ENCODE peak calls at places on chromosomes 2 and 18, in four cellular contexts. One of them, this sample, is unnamed.

GRCh38 chr2:113390133-113390849 is 47.2 kb upstream of the ZNG1B start:
- DNase-seq in heart left ventricle: peak; percentile 52
- DNase-seq in left lung: peak; percentile 50
- DNase-seq in HFFc6: peak; percentile 76
- DNase-seq in this sample: peak; percentile 83

GRCh38 chr18:2570772-2571199 is 519 bp downstream of the METTL4 start:
- DNase-seq in heart left ventricle: peak; percentile 74
- DNase-seq in left lung: peak; percentile 77
- DNase-seq in HFFc6: peak; percentile 73
- DNase-seq in this sample: peak; percentile 79

GRCh38 chr18:63578357-63578958 is 8.7 kb upstream of the SERPINB13 start:
- DNase-seq in heart left ventricle: no peak
- DNase-seq in left lung: no peak
- DNase-seq in HFFc6: peak; percentile 53
- DNase-seq in this sample: peak; percentile 59

GRCh38 chr2:160324161-160324768 is 124.2 kb upstream of the ITGB6 start:
- DNase-seq in heart left ventricle: peak; percentile 51
- DNase-seq in left lung: no peak
- DNase-seq in HFFc6: peak; percentile 48
- DNase-seq in this sample: peak; percentile 74

GRCh38 chr2:241678784-241679540 is 7.7 kb downstream of the DTYMK start:
- DNase-seq in heart left ventricle: no peak
- DNase-seq in left lung: no peak
- DNase-seq in HFFc6: no peak
- DNase-seq in this sample: no peak

GRCh38 chr2:197028230-197028629 is 101.7 kb upstream of the PGAP1 start:
- DNase-seq in heart left ventricle: no peak
- DNase-seq in left lung: no peak
- DNase-seq in HFFc6: peak; percentile 55
- DNase-seq in this sample: peak; percentile 91

GRCh38 chr2:42906557-42907380 is 114.4 kb upstream of the HAAO start:
- DNase-seq in heart left ventricle: peak; percentile 61
- DNase-seq in left lung: no peak
- DNase-seq in HFFc6: peak; percentile 74
- DNase-seq in this sample: peak; percentile 70

GRCh38 chr2:5394223-5394622 is 298.0 kb upstream of the SOX11 start:
- DNase-seq in heart left ventricle: no peak
- DNase-seq in left lung: no peak
- DNase-seq in HFFc6: no peak
- DNase-seq in this sample: no peak

GRCh38 chr2:80303006-80303741 is 1.4 kb downstream of the LRRTM1 start:
- DNase-seq in heart left ventricle: no peak
- DNase-seq in left lung: no peak
- DNase-seq in HFFc6: no peak
- DNase-seq in this sample: no peak

GRCh38 chr18:65768379-65768778 is 17.6 kb downstream of the CDH7 start:
- DNase-seq in heart left ventricle: no peak
- DNase-seq in left lung: no peak
- DNase-seq in HFFc6: no peak
- DNase-seq in this sample: no peak

GRCh38 chr2:58923869-58924268 is 682.7 kb upstream of the FANCL start:
- DNase-seq in heart left ventricle: no peak
- DNase-seq in left lung: no peak
- DNase-seq in HFFc6: peak; percentile 97
- DNase-seq in this sample: peak; percentile 97

GRCh38 chr2:159155315-159155714 is 131.2 kb downstream of the WDSUB1 start:
- DNase-seq in heart left ventricle: no peak
- DNase-seq in left lung: peak; percentile 70
- DNase-seq in HFFc6: no peak
- DNase-seq in this sample: no peak

GRCh38 chr2:100623921-100624320 is 61.1 kb downstream of the PDCL3 start:
- DNase-seq in heart left ventricle: no peak
- DNase-seq in left lung: no peak
- DNase-seq in HFFc6: no peak
- DNase-seq in this sample: no peak

GRCh38 chr18:79800353-79801180 is 2.8 kb downstream of the KCNG2 start:
- DNase-seq in heart left ventricle: no peak
- DNase-seq in left lung: no peak
- DNase-seq in HFFc6: no peak
- DNase-seq in this sample: no peak

GRCh38 chr18:27645929-27646328 is 460.8 kb upstream of the CHST9 start:
- DNase-seq in heart left ventricle: no peak
- DNase-seq in left lung: no peak
- DNase-seq in HFFc6: no peak
- DNase-seq in this sample: peak; percentile 5

GRCh38 chr18:45538444-45538843 is 76.8 kb upstream of the SLC14A2 start:
- DNase-seq in heart left ventricle: no peak
- DNase-seq in left lung: no peak
- DNase-seq in HFFc6: no peak
- DNase-seq in this sample: no peak

GRCh38 chr2:169105433-169105832 is 36.1 kb downstream of the DHRS9 start:
- DNase-seq in heart left ventricle: no peak
- DNase-seq in left lung: no peak
- DNase-seq in HFFc6: no peak
- DNase-seq in this sample: no peak

GRCh38 chr18:43587538-43588153 is 310.4 kb upstream of the SYT4 start:
- DNase-seq in heart left ventricle: no peak
- DNase-seq in left lung: no peak
- DNase-seq in HFFc6: peak; percentile 44
- DNase-seq in this sample: peak; percentile 46

GRCh38 chr2:58140508-58141072 is 94.0 kb downstream of the VRK2 start:
- DNase-seq in heart left ventricle: no peak
- DNase-seq in left lung: no peak
- DNase-seq in HFFc6: peak; percentile 55
- DNase-seq in this sample: peak; percentile 7

GRCh38 chr2:23414876-23415275 is 29.9 kb downstream of the KLHL29 start:
- DNase-seq in heart left ventricle: no peak
- DNase-seq in left lung: no peak
- DNase-seq in HFFc6: peak; percentile 44
- DNase-seq in this sample: no peak

GRCh38 chr2:46967990-46968647 is 52.5 kb upstream of the MCFD2 start:
- DNase-seq in heart left ventricle: peak; percentile 56
- DNase-seq in left lung: peak; percentile 88
- DNase-seq in HFFc6: peak; percentile 81
- DNase-seq in this sample: peak; percentile 87

GRCh38 chr18:39460136-39460535 is 1894.5 kb upstream of the CELF4 start:
- DNase-seq in heart left ventricle: no peak
- DNase-seq in left lung: no peak
- DNase-seq in HFFc6: no peak
- DNase-seq in this sample: peak; percentile 23

GRCh38 chr2:223950448-223951347 is 5.6 kb upstream of the WDFY1 start:
- DNase-seq in heart left ventricle: no peak
- DNase-seq in left lung: no peak
- DNase-seq in HFFc6: no peak
- DNase-seq in this sample: no peak

GRCh38 chr2:66563473-66563872 is 128.5 kb downstream of the MEIS1 start:
- DNase-seq in heart left ventricle: no peak
- DNase-seq in left lung: no peak
- DNase-seq in HFFc6: no peak
- DNase-seq in this sample: no peak

GRCh38 chr2:24489942-24490673 is 946 bp upstream of the NCOA1 start:
- DNase-seq in heart left ventricle: no peak
- DNase-seq in left lung: peak; percentile 47
- DNase-seq in HFFc6: no peak
- DNase-seq in this sample: peak; percentile 40

GRCh38 chr2:127591221-127591923 is 54.6 kb upstream of the GPR17 start:
- DNase-seq in heart left ventricle: peak; percentile 61
- DNase-seq in left lung: peak; percentile 51
- DNase-seq in HFFc6: peak; percentile 26
- DNase-seq in this sample: peak; percentile 60

GRCh38 chr18:394997-395383 is 105.5 kb downstream of the COLEC12 start:
- DNase-seq in heart left ventricle: no peak
- DNase-seq in left lung: no peak
- DNase-seq in HFFc6: peak; percentile 87
- DNase-seq in this sample: peak; percentile 81

GRCh38 chr18:46333371-46334199 is 229.4 kb downstream of the HAUS1 start:
- DNase-seq in heart left ventricle: peak; percentile 49
- DNase-seq in left lung: no peak
- DNase-seq in HFFc6: no peak
- DNase-seq in this sample: no peak

DNA sequence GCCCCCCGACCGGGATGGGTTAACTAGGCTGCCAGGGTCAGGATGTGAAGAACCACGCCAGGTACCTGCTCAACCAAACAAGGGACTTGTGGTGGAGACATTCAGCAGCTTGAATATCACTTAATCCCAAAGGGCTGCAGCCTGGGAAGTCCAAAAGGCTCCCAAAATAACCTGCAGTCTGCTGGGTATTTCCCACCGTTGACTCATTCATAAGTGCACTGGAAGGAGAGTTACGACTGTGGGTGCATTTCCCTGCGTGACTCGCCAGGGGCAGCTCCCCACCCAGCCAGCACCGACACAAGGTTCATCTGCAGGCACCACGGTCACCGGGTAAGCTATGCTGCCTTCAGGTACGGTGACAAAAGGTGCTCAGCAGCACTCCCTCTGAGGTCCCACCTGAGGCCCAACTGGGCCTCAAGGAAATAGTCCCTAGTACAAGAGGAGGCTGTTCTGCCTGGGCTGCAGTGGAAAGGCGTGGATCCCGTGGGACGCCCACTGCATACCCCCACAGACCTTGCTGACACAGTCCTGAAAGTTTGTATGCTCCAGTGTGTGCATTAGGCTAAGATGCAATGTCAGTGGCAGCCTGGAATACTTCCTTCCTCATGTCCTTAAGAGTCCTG is 86.5 kb downstream of the UXS1 start:
- DNase-seq in heart left ventricle: no peak
- DNase-seq in left lung: no peak
- DNase-seq in HFFc6: peak; percentile 22
- DNase-seq in this sample: peak; percentile 19
- TF ChIP-seq CTCF in heart left ventricle: no peak
- TF ChIP-seq CTCF in left lung: no peak
- TF ChIP-seq CTCF in HFFc6: peak; percentile 34
- TF ChIP-seq CTCF in this sample: no peak

GRCh38 chr2:152322222-152322621 is 12.8 kb upstream of the FMNL2 start:
- DNase-seq in heart left ventricle: no peak
- DNase-seq in left lung: no peak
- DNase-seq in HFFc6: no peak
- DNase-seq in this sample: no peak
- TF ChIP-seq CTCF in heart left ventricle: no peak
- TF ChIP-seq CTCF in left lung: no peak
- TF ChIP-seq CTCF in HFFc6: no peak
- TF ChIP-seq CTCF in this sample: no peak

GRCh38 chr2:70469435-70469834 is 84.2 kb downstream of the TGFA start:
- DNase-seq in heart left ventricle: no peak
- DNase-seq in left lung: no peak
- DNase-seq in HFFc6: no peak
- DNase-seq in this sample: no peak
- TF ChIP-seq CTCF in heart left ventricle: no peak
- TF ChIP-seq CTCF in left lung: no peak
- TF ChIP-seq CTCF in HFFc6: no peak
- TF ChIP-seq CTCF in this sample: no peak

GRCh38 chr2:121688820-121689219 is 39.6 kb upstream of the CLASP1 start:
- DNase-seq in heart left ventricle: no peak
- DNase-seq in left lung: no peak
- DNase-seq in HFFc6: no peak
- DNase-seq in this sample: no peak

GRCh38 chr2:121694398-121695178 is 42.1 kb downstream of the NIFK start:
- DNase-seq in heart left ventricle: no peak
- DNase-seq in left lung: no peak
- DNase-seq in HFFc6: peak; percentile 57
- DNase-seq in this sample: peak; percentile 85

GRCh38 chr2:121690095-121690494 is 40.8 kb upstream of the CLASP1 start:
- DNase-seq in heart left ventricle: no peak
- DNase-seq in left lung: no peak
- DNase-seq in HFFc6: no peak
- DNase-seq in this sample: no peak

GRCh38 chr2:121686218-121686617 is 37.0 kb upstream of the CLASP1 start:
- DNase-seq in heart left ventricle: no peak
- DNase-seq in left lung: no peak
- DNase-seq in HFFc6: no peak
- DNase-seq in this sample: no peak

GRCh38 chr2:121689356-121689755 is 40.1 kb upstream of the CLASP1 start:
- DNase-seq in heart left ventricle: no peak
- DNase-seq in left lung: no peak
- DNase-seq in HFFc6: peak; percentile 72
- DNase-seq in this sample: peak; percentile 52
- TF ChIP-seq CTCF in heart left ventricle: peak; percentile 33
- TF ChIP-seq CTCF in left lung: no peak
- TF ChIP-seq CTCF in HFFc6: peak; percentile 75
- TF ChIP-seq CTCF in this sample: peak; percentile 40

GRCh38 chr2:10817413-10817812 is 4.8 kb upstream of the PDIA6 start:
- DNase-seq in heart left ventricle: no peak
- DNase-seq in left lung: no peak
- DNase-seq in HFFc6: no peak
- DNase-seq in this sample: no peak
- TF ChIP-seq CTCF in heart left ventricle: no peak
- TF ChIP-seq CTCF in left lung: no peak
- TF ChIP-seq CTCF in HFFc6: peak; percentile 64
- TF ChIP-seq CTCF in this sample: peak; percentile 65

GRCh38 chr18:41096504-41096903 is 858.5 kb upstream of the PIK3C3 start:
- DNase-seq in heart left ventricle: no peak
- DNase-seq in left lung: no peak
- DNase-seq in HFFc6: peak; percentile 6
- DNase-seq in this sample: peak; percentile 59
- TF ChIP-seq CTCF in heart left ventricle: no peak
- TF ChIP-seq CTCF in left lung: no peak
- TF ChIP-seq CTCF in HFFc6: peak; percentile 27
- TF ChIP-seq CTCF in this sample: peak; percentile 12

GRCh38 chr2:53740170-53740569 is 27.4 kb upstream of the CHAC2 start:
- DNase-seq in heart left ventricle: no peak
- DNase-seq in left lung: no peak
- DNase-seq in HFFc6: peak; percentile 40
- DNase-seq in this sample: peak; percentile 58
- TF ChIP-seq CTCF in heart left ventricle: peak; percentile 26
- TF ChIP-seq CTCF in left lung: peak; percentile 27
- TF ChIP-seq CTCF in HFFc6: peak; percentile 80
- TF ChIP-seq CTCF in this sample: peak; percentile 44

DNA sequence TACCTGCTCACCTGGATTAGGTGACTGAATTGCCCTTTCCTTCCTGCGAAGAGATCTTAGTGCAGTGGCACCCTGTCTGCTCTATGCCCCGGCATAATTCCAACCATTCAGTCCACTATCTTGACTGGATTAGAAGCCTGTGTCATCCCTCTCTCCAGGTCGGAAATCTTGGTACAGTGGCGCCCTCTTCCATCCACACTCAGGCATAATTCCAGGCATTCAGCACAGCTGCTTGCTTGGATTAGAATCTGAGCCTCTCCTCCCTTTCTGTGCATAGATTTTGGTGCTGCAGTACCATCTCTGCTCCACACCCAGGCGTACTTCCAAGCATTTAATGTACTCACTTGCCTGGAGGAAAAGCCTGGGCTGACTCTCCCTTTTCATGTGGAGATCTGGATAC is 1389.3 kb upstream of the TMEFF2 start:
- DNase-seq in heart left ventricle: no peak
- DNase-seq in left lung: no peak
- DNase-seq in HFFc6: no peak
- DNase-seq in this sample: peak; percentile 32
- TF ChIP-seq CTCF in heart left ventricle: no peak
- TF ChIP-seq CTCF in left lung: no peak
- TF ChIP-seq CTCF in HFFc6: no peak
- TF ChIP-seq CTCF in this sample: peak; percentile 37

DNA sequence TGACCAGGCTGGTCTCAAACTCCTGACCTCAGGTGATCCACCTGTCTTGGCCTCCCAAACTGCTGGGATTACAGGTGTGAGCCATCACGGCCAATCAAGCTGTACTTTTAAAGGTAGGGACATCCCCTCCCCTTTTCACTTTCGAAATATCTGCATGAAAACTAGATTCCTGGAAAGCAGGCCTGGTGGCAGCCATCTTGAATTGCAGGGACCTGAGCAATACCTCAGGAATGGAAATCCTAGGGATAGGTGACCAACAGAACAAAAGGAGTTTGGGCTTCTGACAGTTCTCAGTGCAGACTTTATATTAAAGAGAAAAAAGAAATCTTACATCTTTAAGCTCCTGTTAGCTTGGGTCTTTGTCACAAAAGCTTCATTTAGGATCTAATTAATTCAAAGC is 62.6 kb downstream of the KLF7 start:
- DNase-seq in heart left ventricle: no peak
- DNase-seq in left lung: no peak
- DNase-seq in HFFc6: no peak
- DNase-seq in this sample: no peak
- TF ChIP-seq CTCF in heart left ventricle: no peak
- TF ChIP-seq CTCF in left lung: no peak
- TF ChIP-seq CTCF in HFFc6: peak; percentile 28
- TF ChIP-seq CTCF in this sample: no peak